ENCODE peak calls at places on chromosomes 3 and 15, in eight cellular contexts. F, Y, Z, X, H, C, E and I are unnamed samples.

GRCh38 chr3:45088543-45088942 is 57.6 kb downstream of the CDCP1 start:
- DNase-seq in X (no peak), C (no peak), Y (no peak), E (no peak), Z (no peak), H (no peak), F (no peak), I (no peak)

GRCh38 chr3:129033151-129033550 is 27.4 kb upstream of the GP9 start:
- DNase-seq in X (no peak), Z (no peak), F (no peak), E (no peak), H (no peak), C (no peak), Y (no peak), I (no peak)

GRCh38 chr3:99902091-99902490 is 84.4 kb downstream of the CMSS1 start:
- DNase-seq in F (no peak), X (peak; percentile 80), E (no peak), Z (no peak), C (peak; percentile 15), Y (no peak), H (no peak), I (peak; percentile 17)

GRCh38 chr3:16604887-16605602 is at the start of gene DAZL:
- DNase-seq in X (no peak), E (no peak), Z (no peak), F (no peak), C (no peak), Y (no peak), H (no peak), I (no peak)

GRCh38 chr3:11770105-11770476 is 76.6 kb downstream of the TAMM41 start:
- DNase-seq in F (no peak), C (peak; percentile 7), Z (no peak), H (no peak), E (no peak), X (no peak), Y (no peak), I (no peak)

GRCh38 chr15:69666441-69666882 is 213.8 kb downstream of the RPLP1 start:
- DNase-seq in H (peak; percentile 73), X (no peak), F (no peak), E (no peak), C (peak; percentile 8), Y (peak; percentile 79), Z (no peak), I (peak; percentile 61)

GRCh38 chr15:93515256-93516044 is 426.4 kb upstream of the RGMA start:
- DNase-seq in E (no peak), F (no peak), Z (no peak), H (no peak), Y (no peak), X (no peak), C (no peak), I (no peak)

GRCh38 chr3:119469378-119470189 is 821 bp downstream of the POGLUT1 start:
- DNase-seq in Z (no peak), E (peak; percentile 51), H (peak; percentile 33), F (no peak), Y (peak; percentile 54), C (peak; percentile 43), X (peak; percentile 56), I (no peak)

GRCh38 chr3:33773627-33774026 is 24.8 kb upstream of the PDCD6IP start:
- DNase-seq in Y (no peak), E (no peak), F (no peak), H (no peak), X (no peak), C (no peak), Z (no peak), I (no peak)